ENCODE peak calls at places on chromosomes 2 and 18, in seven cellular contexts. K is NCI-H774; T is activated CD4-positive, alpha-beta T cell treated with anti-CD3 and anti-CD28 coated beads for 24 hours; X is EL; B is NAMALWA; Y is neural progenitor cell; F is BJ. V is an unnamed sample.

GRCh38 chr18:77133051-77133919 is 702 bp upstream of the MBP start:
- DNase-seq in K (peak), T (no peak), X (no peak), B (no peak), Y (peak), F (no peak), V (no peak)

GRCh38 chr2:211175956-211176355 is 619.6 kb downstream of the CPS1 start:
- DNase-seq in K (no peak), T (no peak), X (no peak), B (no peak), Y (no peak), F (no peak), V (no peak)

GRCh38 chr2:111252436-111252835 is 131.7 kb downstream of the BCL2L11 start:
- DNase-seq in K (no peak), T (no peak), X (peak), B (no peak), Y (no peak), F (no peak), V (no peak)

GRCh38 chr18:44805643-44806042 is 125.0 kb downstream of the SETBP1 start:
- DNase-seq in K (no peak), T (no peak), X (no peak), B (no peak), Y (no peak), F (no peak), V (no peak)

GRCh38 chr2:188765522-188765921 is 208.7 kb upstream of the COL3A1 start:
- DNase-seq in K (no peak), T (no peak), X (peak), B (peak), Y (peak), F (no peak), V (peak)

GRCh38 chr2:170815746-170816498 is 765 bp upstream of the GAD1 start:
- DNase-seq in K (peak), T (peak), X (peak), B (peak), Y (peak), F (no peak), V (peak)

GRCh38 chr18:22286576-22286975 is 117.2 kb downstream of the GATA6 start:
- DNase-seq in K (no peak), T (no peak), X (peak), B (no peak), Y (no peak), F (no peak), V (no peak)

GRCh38 chr2:236879416-236879963 is 206.2 kb upstream of the COPS8 start:
- DNase-seq in K (no peak), T (no peak), X (no peak), B (no peak), Y (no peak), F (no peak), V (no peak)

GRCh38 chr2:174580951-174581350 is 16.7 kb downstream of the WIPF1 start:
- DNase-seq in K (no peak), T (no peak), X (no peak), B (no peak), Y (no peak), F (no peak), V (no peak)

GRCh38 chr2:25618676-25619075 is 54.7 kb downstream of the DTNB start:
- DNase-seq in K (peak), T (no peak), X (peak), B (no peak), Y (no peak), F (peak), V (peak)

GRCh38 chr2:24233321-24233720 is 58.5 kb downstream of the FAM228A start:
- DNase-seq in K (no peak), T (no peak), X (no peak), B (no peak), Y (no peak), F (no peak), V (no peak)

GRCh38 chr18:23972416-23972815 is 42.1 kb upstream of the TTC39C start:
- DNase-seq in K (no peak), T (no peak), X (no peak), B (no peak), Y (no peak), F (no peak), V (no peak)

GRCh38 chr18:61001138-61001537 is 332.1 kb upstream of the CDH20 start:
- DNase-seq in K (no peak), T (no peak), X (no peak), B (no peak), Y (no peak), F (no peak), V (no peak)

GRCh38 chr2:33108483-33109443 is 162.0 kb downstream of the LTBP1 start:
- DNase-seq in K (no peak), T (no peak), X (peak), B (no peak), Y (peak), F (peak), V (no peak)

GRCh38 chr2:238238311-238238765 is 1.5 kb downstream of the HES6 start:
- DNase-seq in K (no peak), T (no peak), X (no peak), B (no peak), Y (no peak), F (no peak), V (no peak)

GRCh38 chr18:22817844-22818243 is 115.3 kb upstream of the RBBP8 start:
- DNase-seq in K (no peak), T (no peak), X (no peak), B (no peak), Y (no peak), F (no peak), V (no peak)

GRCh38 chr2:132720393-132720792 is 50.4 kb upstream of the LYPD1 start:
- DNase-seq in K (no peak), T (no peak), X (no peak), B (no peak), Y (no peak), F (no peak), V (no peak)

GRCh38 chr2:171410101-171410500 is 23.7 kb downstream of the METTL8 start:
- DNase-seq in K (no peak), T (no peak), X (peak), B (no peak), Y (no peak), F (no peak), V (peak)

GRCh38 chr2:105933906-105934305 is 189.2 kb downstream of the NCK2 start:
- DNase-seq in K (no peak), T (no peak), X (no peak), B (peak), Y (no peak), F (no peak), V (no peak)

V was measured in NCI-H1105.